ENCODE peak calls at places on chromosomes 1 and 21, in seven cellular contexts. H is GDM1; O is CD8-positive, alpha-beta memory T cell; B is activated CD8-positive, alpha-beta memory T cell treated with anti-CD3 and anti-CD28 coated beads for 48 hours; U is stimulated activated CD8-positive, alpha-beta memory T cell treated with anti-CD3 and anti-CD28 coated beads, Interleukin-2, amount 100 ng/mL, for 1 hour; J is LoVo; F is Ammon's horn. Z is an unnamed sample.

GRCh38 chr1:28592314-28593071 is 428 bp downstream of the RAB42 start:
- DNase-seq in H (no peak), O (peak; percentile 14), B (no peak), U (no peak), J (no peak), F (no peak), Z (no peak)

GRCh38 chr1:161943713-161944112 is 80.0 kb downstream of the OLFML2B start:
- DNase-seq in H (no peak), O (no peak), B (no peak), U (no peak), J (no peak), F (no peak), Z (no peak)

GRCh38 chr1:32013386-32014198 is at the start of gene KHDRBS1:
- DNase-seq in H (peak; percentile 100), O (peak; percentile 98), B (peak; percentile 98), U (peak; percentile 97), J (peak; percentile 99), F (peak; percentile 99), Z (peak; percentile 96)

GRCh38 chr1:65478379-65479026 is 58.0 kb downstream of the LEPR start:
- DNase-seq in H (no peak), O (no peak), B (no peak), U (no peak), J (no peak), F (no peak), Z (no peak)

GRCh38 chr1:240004086-240004749 is 87.5 kb upstream of the FMN2 start:
- DNase-seq in H (no peak), O (no peak), B (no peak), U (no peak), J (peak; percentile 12), F (no peak), Z (no peak)

GRCh38 chr1:153790996-153791855 is 16.0 kb downstream of the SLC27A3 start:
- DNase-seq in H (peak; percentile 77), O (no peak), B (no peak), U (no peak), J (no peak), F (peak; percentile 53), Z (no peak)

GRCh38 chr1:233394860-233395717 is 67.6 kb downstream of the MAP3K21 start:
- DNase-seq in H (peak; percentile 17), O (no peak), B (no peak), U (no peak), J (peak; percentile 72), F (peak; percentile 69), Z (peak; percentile 40)

GRCh38 chr1:167777253-167777618 is 55.5 kb downstream of the MPZL1 start:
- DNase-seq in H (no peak), O (no peak), B (no peak), U (no peak), J (no peak), F (no peak), Z (no peak)

GRCh38 chr1:62285984-62286481 is 33.2 kb downstream of the KANK4 start:
- DNase-seq in H (no peak), O (no peak), B (no peak), U (no peak), J (no peak), F (no peak), Z (no peak)

GRCh38 chr1:111989531-111990025 is at the start of gene KCND3:
- DNase-seq in H (no peak), O (no peak), B (no peak), U (no peak), J (peak; percentile 15), F (peak; percentile 57), Z (no peak)

GRCh38 chr1:226654046-226654445 is 85.0 kb downstream of the ITPKB start:
- DNase-seq in H (no peak), O (no peak), B (no peak), U (no peak), J (no peak), F (no peak), Z (no peak)

GRCh38 chr1:103056423-103056822 is 51.9 kb downstream of the COL11A1 start:
- DNase-seq in H (no peak), O (no peak), B (no peak), U (no peak), J (no peak), F (no peak), Z (no peak)

GRCh38 chr1:187721216-187721615 is 892.5 kb downstream of the PLA2G4A start:
- DNase-seq in H (no peak), O (no peak), B (no peak), U (no peak), J (no peak), F (no peak), Z (no peak)

GRCh38 chr1:193157360-193157759 is 29.1 kb downstream of the B3GALT2 start:
- DNase-seq in H (no peak), O (no peak), B (no peak), U (no peak), J (no peak), F (no peak), Z (no peak)

GRCh38 chr1:14487671-14488070 is 110.8 kb upstream of the KAZN start:
- DNase-seq in H (no peak), O (no peak), B (no peak), U (no peak), J (no peak), F (no peak), Z (no peak)

GRCh38 chr1:7279753-7280150 is 491.3 kb upstream of the VAMP3 start:
- DNase-seq in H (no peak), O (no peak), B (no peak), U (no peak), J (no peak), F (no peak), Z (no peak)

GRCh38 chr1:185412385-185413074 is 95.5 kb upstream of the IVNS1ABP start:
- DNase-seq in H (no peak), O (no peak), B (no peak), U (no peak), J (peak; percentile 32), F (no peak), Z (no peak)

GRCh38 chr1:234186037-234186688 is 187.1 kb upstream of the COA6 start:
- DNase-seq in H (no peak), O (no peak), B (no peak), U (no peak), J (peak; percentile 72), F (no peak), Z (no peak)

GRCh38 chr1:236565530-236565929 is 38.8 kb downstream of the HEATR1 start:
- DNase-seq in H (no peak), O (no peak), B (no peak), U (no peak), J (no peak), F (no peak), Z (no peak)

GRCh38 chr21:19198801-19199200 is 795.2 kb upstream of the TMPRSS15 start:
- DNase-seq in H (no peak), O (no peak), B (no peak), U (no peak), J (no peak), F (no peak), Z (no peak)

GRCh38 chr21:33314096-33314495 is 10.7 kb upstream of the IFNAR1 start:
- DNase-seq in H (no peak), O (no peak), B (no peak), U (no peak), J (no peak), F (no peak), Z (no peak)

GRCh38 chr1:21779613-21780521 is 3.1 kb downstream of the USP48 start:
- DNase-seq in H (no peak), O (no peak), B (no peak), U (no peak), J (no peak), F (no peak), Z (no peak)

GRCh38 chr1:215160351-215160750 is 77.8 kb downstream of the KCNK2 start:
- DNase-seq in H (no peak), O (no peak), B (no peak), U (no peak), J (no peak), F (no peak), Z (no peak)

GRCh38 chr1:198761859-198762616 is 123.2 kb downstream of the PTPRC start:
- DNase-seq in H (no peak), O (no peak), B (no peak), U (no peak), J (no peak), F (no peak), Z (no peak)

GRCh38 chr1:36384542-36385409 is 948 bp downstream of the STK40 start:
- DNase-seq in H (peak; percentile 78), O (peak; percentile 36), B (no peak), U (no peak), J (peak; percentile 69), F (peak; percentile 35), Z (peak; percentile 85)

GRCh38 chr1:210647406-210648333 is 319.0 kb downstream of the HHAT start:
- DNase-seq in H (no peak), O (no peak), B (no peak), U (no peak), J (no peak), F (no peak), Z (no peak)